ENCODE peak calls at places on chromosome 5, in four cellular contexts. One of them, this sample, is unnamed.
A peak's percentile ranks its signal among the peaks of the same experiment; 100 is the strongest.

GRCh38 chr5:76667495-76667894 is 44.3 kb upstream of the F2RL2 start:
- DNase-seq in H1: no peak
- DNase-seq in HCT116: no peak
- DNase-seq in GM12878: no peak
- DNase-seq in this sample: no peak

GRCh38 chr5:153780876-153781275 is 257.8 kb downstream of the FAM114A2 start:
- DNase-seq in HCT116: no peak
- DNase-seq in GM12878: no peak
- DNase-seq in H1: no peak
- DNase-seq in this sample: no peak

GRCh38 chr5:149284501-149284900 is 12.8 kb downstream of the AFAP1L1 start:
- DNase-seq in H1: no peak
- DNase-seq in GM12878: no peak
- DNase-seq in HCT116: no peak
- DNase-seq in this sample: no peak

GRCh38 chr5:111603446-111603827 is 91.1 kb upstream of the STARD4 start:
- DNase-seq in HCT116: no peak
- DNase-seq in H1: no peak
- DNase-seq in GM12878: no peak
- DNase-seq in this sample: peak; percentile 56

GRCh38 chr5:67374378-67374777 is 177.8 kb upstream of the CD180 start:
- DNase-seq in HCT116: no peak
- DNase-seq in H1: no peak
- DNase-seq in GM12878: no peak
- DNase-seq in this sample: no peak

GRCh38 chr5:133552925-133553525 is 59.3 kb downstream of the FSTL4 start:
- DNase-seq in H1: peak; percentile 38
- DNase-seq in GM12878: no peak
- DNase-seq in HCT116: peak; percentile 41
- DNase-seq in this sample: peak; percentile 55

GRCh38 chr5:151799407-151799806 is 27.7 kb downstream of the G3BP1 start:
- DNase-seq in GM12878: no peak
- DNase-seq in H1: no peak
- DNase-seq in HCT116: no peak
- DNase-seq in this sample: no peak

GRCh38 chr5:78253201-78253600 is 41.3 kb downstream of the AP3B1 start:
- DNase-seq in HCT116: no peak
- DNase-seq in GM12878: no peak
- DNase-seq in H1: no peak
- DNase-seq in this sample: no peak

GRCh38 chr5:54761213-54761701 is 224.1 kb downstream of the ESM1 start:
- DNase-seq in H1: no peak
- DNase-seq in HCT116: no peak
- DNase-seq in GM12878: no peak
- DNase-seq in this sample: peak; percentile 14

GRCh38 chr5:73938938-73939320 is 312.9 kb downstream of the ARHGEF28 start:
- DNase-seq in GM12878: no peak
- DNase-seq in HCT116: no peak
- DNase-seq in H1: no peak
- DNase-seq in this sample: no peak

GRCh38 chr5:136018814-136019777 is 9.7 kb upstream of the TGFBI start:
- DNase-seq in HCT116: no peak
- DNase-seq in H1: no peak
- DNase-seq in GM12878: no peak
- DNase-seq in this sample: no peak

GRCh38 chr5:91359957-91360609 is 23.0 kb downstream of the ARRDC3 start:
- DNase-seq in H1: no peak
- DNase-seq in GM12878: no peak
- DNase-seq in HCT116: no peak
- DNase-seq in this sample: no peak

GRCh38 chr5:150498501-150498900 is 9.4 kb upstream of the NDST1 start:
- DNase-seq in HCT116: no peak
- DNase-seq in GM12878: no peak
- DNase-seq in H1: peak; percentile 47
- DNase-seq in this sample: no peak

GRCh38 chr5:147455321-147455720 is 54.5 kb downstream of the DPYSL3 start:
- DNase-seq in H1: no peak
- DNase-seq in HCT116: no peak
- DNase-seq in GM12878: no peak
- DNase-seq in this sample: no peak

GRCh38 chr5:135039526-135040296 is 5.7 kb upstream of the PITX1 start:
- DNase-seq in HCT116: no peak
- DNase-seq in H1: no peak
- DNase-seq in GM12878: no peak
- DNase-seq in this sample: no peak

GRCh38 chr5:175059687-175060194 is 335.4 kb downstream of the MSX2 start:
- DNase-seq in HCT116: peak; percentile 10
- DNase-seq in H1: peak; percentile 41
- DNase-seq in GM12878: no peak
- DNase-seq in this sample: no peak

GRCh38 chr5:14781106-14781505 is 90.5 kb downstream of the ANKH start:
- DNase-seq in H1: no peak
- DNase-seq in GM12878: no peak
- DNase-seq in HCT116: no peak
- DNase-seq in this sample: no peak

GRCh38 chr5:24609694-24610093 is 35.1 kb downstream of the CDH10 start:
- DNase-seq in HCT116: no peak
- DNase-seq in GM12878: no peak
- DNase-seq in H1: no peak
- DNase-seq in this sample: no peak

GRCh38 chr5:1959231-1959630 is 76.5 kb upstream of the IRX4 start:
- DNase-seq in GM12878: no peak
- DNase-seq in HCT116: no peak
- DNase-seq in H1: no peak
- DNase-seq in this sample: no peak

GRCh38 chr5:68861099-68861498 is 232.7 kb upstream of the SLC30A5 start:
- DNase-seq in HCT116: no peak
- DNase-seq in GM12878: no peak
- DNase-seq in H1: no peak
- DNase-seq in this sample: no peak

GRCh38 chr5:15646351-15646750 is 146.4 kb downstream of the FBXL7 start:
- DNase-seq in H1: no peak
- DNase-seq in HCT116: no peak
- DNase-seq in GM12878: no peak
- DNase-seq in this sample: no peak

DNA sequence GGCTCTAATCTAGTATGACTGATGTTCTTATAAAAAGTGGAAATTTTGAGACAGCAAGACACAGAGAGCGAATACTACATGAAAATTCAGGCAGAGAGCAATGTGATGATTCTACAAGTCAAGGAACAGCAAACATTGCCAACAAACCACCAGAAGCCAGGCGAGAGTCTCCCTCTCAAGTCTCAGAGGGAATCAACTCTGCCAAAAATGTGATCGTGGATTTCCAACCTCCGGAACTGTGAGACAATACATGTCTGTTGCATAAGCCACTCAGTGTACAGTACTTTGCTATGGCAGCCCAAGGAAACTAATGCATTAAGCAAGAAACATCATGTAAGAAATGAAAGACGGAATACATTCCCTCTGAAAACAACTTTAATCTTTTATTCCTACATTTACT is 52.1 kb upstream of the CCNG1 start:
- DNase-seq in HCT116: no peak
- DNase-seq in GM12878: no peak
- DNase-seq in H1: no peak
- DNase-seq in this sample: no peak
- TF ChIP-seq MAX in HCT116: no peak
- TF ChIP-seq MAX in GM12878: no peak
- TF ChIP-seq MAX in H1: no peak
- TF ChIP-seq MAX in this sample: no peak

DNA sequence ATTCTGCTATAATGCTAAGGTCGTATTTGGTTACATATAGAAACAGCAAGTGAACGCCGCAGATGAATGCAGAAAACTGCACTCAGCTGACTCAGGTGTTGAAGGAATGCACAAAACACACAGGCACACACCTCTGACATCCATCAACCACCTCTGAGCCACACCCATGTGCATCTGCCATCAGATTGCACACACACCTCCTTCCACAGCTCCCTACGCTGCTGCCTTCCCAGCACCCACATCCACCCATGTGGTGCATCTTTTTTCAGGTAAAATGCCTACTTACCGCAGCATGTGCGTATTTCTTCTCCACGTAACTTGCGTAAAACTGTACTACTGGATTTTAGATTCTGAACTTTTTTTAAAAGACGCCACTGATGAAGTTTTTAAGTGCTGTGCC is 7.1 kb downstream of the STK10 start:
- DNase-seq in H1: no peak
- DNase-seq in GM12878: no peak
- DNase-seq in HCT116: no peak
- DNase-seq in this sample: no peak
- H3K9ac ChIP-seq in H1: no peak overlapping the region
- H3K9ac ChIP-seq in GM12878: no peak overlapping the region
- H3K9ac ChIP-seq in HCT116: no peak overlapping the region
- H3K9ac ChIP-seq in this sample: no peak overlapping the region

DNA sequence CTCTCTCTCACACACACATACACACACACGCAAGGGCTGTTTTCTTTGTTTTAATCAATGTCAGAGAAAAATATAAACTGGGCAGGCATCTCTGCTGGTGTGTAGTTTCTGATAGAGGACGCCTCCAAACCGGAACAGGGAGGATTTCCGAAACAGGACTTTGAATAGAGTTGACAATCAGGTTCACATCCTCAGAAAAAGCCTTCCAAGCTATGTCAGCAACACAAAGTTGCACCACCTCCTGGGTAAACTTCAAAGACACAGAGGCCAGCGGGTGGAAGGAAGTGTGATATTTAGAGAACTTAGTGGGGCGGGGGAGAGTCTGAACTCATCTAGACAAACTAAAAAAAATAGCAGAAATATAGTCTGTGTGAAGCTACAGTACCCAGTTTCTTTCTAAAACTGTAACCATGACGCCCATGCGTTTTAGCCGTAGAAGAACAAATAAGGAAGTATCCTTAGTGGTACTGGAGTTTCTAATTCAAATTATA is 1.2 kb downstream of the ST8SIA4 start:
- DNase-seq in HCT116: no peak
- DNase-seq in H1: no peak
- DNase-seq in GM12878: no peak
- DNase-seq in this sample: peak; percentile 86
- TF ChIP-seq POLR2A in HCT116: no peak
- TF ChIP-seq POLR2A in H1: no peak
- TF ChIP-seq POLR2A in GM12878: no peak
- TF ChIP-seq POLR2A in this sample: no peak

GRCh38 chr5:157506981-157507780 is 47.2 kb downstream of the NIPAL4 start:
- DNase-seq in HCT116: no peak
- DNase-seq in H1: no peak
- DNase-seq in GM12878: no peak
- DNase-seq in this sample: peak; percentile 81
- TF ChIP-seq MAX in HCT116: no peak
- TF ChIP-seq MAX in H1: no peak
- TF ChIP-seq MAX in GM12878: no peak
- TF ChIP-seq MAX in this sample: no peak

GRCh38 chr5:172765766-172766286 is 5.2 kb downstream of the DUSP1 start:
- DNase-seq in H1: no peak
- DNase-seq in GM12878: no peak
- DNase-seq in HCT116: no peak
- DNase-seq in this sample: no peak

GRCh38 chr5:172768098-172768572 is 2.9 kb downstream of the DUSP1 start:
- DNase-seq in HCT116: no peak
- DNase-seq in H1: no peak
- DNase-seq in GM12878: no peak
- DNase-seq in this sample: peak; percentile 29

GRCh38 chr5:172768573-172769323 is 2.2 kb downstream of the DUSP1 start:
- DNase-seq in HCT116: no peak
- DNase-seq in H1: no peak
- DNase-seq in GM12878: no peak
- DNase-seq in this sample: peak; percentile 55

GRCh38 chr5:172764861-172765765 is 5.9 kb downstream of the DUSP1 start:
- DNase-seq in GM12878: peak; percentile 83
- DNase-seq in HCT116: peak; percentile 98
- DNase-seq in H1: peak; percentile 82
- DNase-seq in this sample: peak; percentile 99

DNA sequence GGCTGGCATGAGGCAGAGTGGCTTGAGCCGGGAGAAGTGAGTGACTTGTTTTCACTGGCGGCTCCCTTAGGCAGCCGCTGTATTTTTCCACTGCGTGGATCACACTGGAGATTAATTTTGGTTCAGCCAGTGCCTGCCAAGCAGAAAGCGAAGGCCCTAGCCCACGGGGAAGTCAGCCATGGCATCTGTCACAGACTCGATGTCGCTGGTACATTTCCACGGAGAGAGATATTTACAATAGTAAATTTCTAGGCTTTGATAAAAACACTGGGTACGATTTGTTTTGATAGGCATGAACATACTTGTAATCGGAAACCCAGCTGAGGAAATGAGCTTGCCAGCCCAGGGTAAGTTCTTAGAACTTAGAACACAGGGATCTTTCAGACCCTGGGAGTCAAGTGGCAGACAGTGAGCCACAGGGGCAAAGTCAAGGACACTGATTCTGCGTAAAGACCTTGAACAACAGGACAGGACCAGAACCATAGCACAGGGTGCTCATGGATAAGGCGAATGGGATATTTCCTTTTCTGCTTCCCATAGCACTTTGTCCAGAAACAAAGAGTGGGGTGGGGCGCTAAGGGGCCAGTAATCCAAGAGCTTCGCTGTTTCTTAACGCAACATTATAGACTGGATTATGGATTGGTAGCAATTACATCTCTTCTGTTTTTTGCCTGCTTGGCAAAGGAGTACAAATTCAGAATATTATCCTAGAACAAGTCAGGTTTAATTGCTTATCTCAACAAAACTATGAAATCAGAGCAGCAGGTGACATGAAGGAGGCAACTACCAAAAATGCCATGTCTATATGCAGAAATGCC is 4.5 kb downstream of the DUSP1 start:
- DNase-seq in H1: no peak
- DNase-seq in GM12878: no peak
- DNase-seq in HCT116: no peak
- DNase-seq in this sample: peak; percentile 94
- H3K9ac ChIP-seq in H1: no peak overlapping the region
- H3K9ac ChIP-seq in GM12878: no peak overlapping the region
- H3K9ac ChIP-seq in HCT116: peak overlapping the region; percentile 70
- H3K9ac ChIP-seq in this sample: peak overlapping the region; percentile 96

DNA sequence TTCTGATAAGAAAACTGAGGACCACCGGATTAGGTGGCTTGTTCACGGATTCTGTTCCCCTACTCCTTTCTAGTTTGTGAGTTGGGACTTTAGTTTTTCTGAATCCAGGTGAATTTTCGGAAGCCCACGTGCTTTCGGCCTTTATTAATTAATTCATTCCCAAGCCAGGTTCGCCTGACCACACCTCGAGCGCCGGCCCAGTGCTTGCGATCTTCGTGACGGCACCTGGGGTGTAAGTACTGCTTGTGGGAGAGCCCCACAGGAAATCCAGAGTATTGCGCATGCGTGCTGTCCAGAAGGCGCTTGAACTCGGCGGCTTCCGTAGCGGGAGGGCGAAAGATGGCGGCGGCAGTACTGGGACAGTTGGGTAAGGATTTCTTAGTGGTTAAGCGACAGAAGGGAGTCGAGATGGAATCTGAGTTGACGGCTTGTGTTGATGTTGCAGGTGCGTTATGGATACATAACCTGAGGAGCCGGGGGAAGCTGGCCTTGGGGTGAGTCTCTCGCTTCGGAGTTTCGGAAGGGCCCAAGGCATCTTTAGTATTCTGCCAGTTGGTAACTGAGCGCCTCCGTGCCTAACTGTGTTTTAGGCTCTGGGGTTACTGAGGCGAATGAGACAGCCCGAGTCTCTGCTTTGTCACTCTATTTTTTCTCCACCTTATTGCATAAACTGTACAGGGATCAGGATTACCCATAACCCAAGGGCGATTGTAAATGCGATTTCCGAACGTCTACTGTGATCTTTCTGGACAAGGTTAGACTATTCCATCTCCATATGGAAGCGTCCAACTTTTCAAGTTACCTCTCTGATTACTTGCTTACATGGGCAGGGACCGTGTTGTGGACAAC is at the start of gene MRPL22:
- DNase-seq in H1: peak; percentile 81
- DNase-seq in GM12878: peak; percentile 80
- DNase-seq in HCT116: peak; percentile 87
- DNase-seq in this sample: peak; percentile 95
- TF ChIP-seq POLR2A in H1: peak; percentile 64
- TF ChIP-seq POLR2A in GM12878: peak; percentile 89
- TF ChIP-seq POLR2A in HCT116: peak; percentile 90
- TF ChIP-seq POLR2A in this sample: peak; percentile 86